ENCODE peak calls at places on chromosomes 7 and 10, in eight cellular contexts. R is pancreas; D is astrocyte; J is GM23248; N is naive thymus-derived CD4-positive, alpha-beta T cell; H is ovary; M is neural progenitor cell; A is kidney. L is an unnamed sample. For H3K36me3, the result is how much of the 10 kb centered on the place peaks cover.

GRCh38 chr7:110442386-110442837 is 648.5 kb upstream of the LRRN3 start:
- DNase-seq in R (peak), J (no peak), M (peak), H (no peak), N (no peak), D (no peak), A (no peak), L (peak)

GRCh38 chr10:21095494-21096055 is 198.5 kb upstream of the NEBL start:
- DNase-seq in M (no peak), A (no peak), H (no peak), N (no peak), R (no peak), J (no peak), D (no peak), L (no peak)

GRCh38 chr7:50677279-50677996 is 105.3 kb downstream of the GRB10 start:
- DNase-seq in M (no peak), D (no peak), R (no peak), H (no peak), J (no peak), N (no peak), A (no peak), L (peak)

GRCh38 chr7:15396210-15397158 is 165.3 kb downstream of the AGMO start:
- DNase-seq in A (no peak), H (no peak), R (no peak), J (no peak), N (no peak), D (no peak), M (no peak), L (no peak)

GRCh38 chr10:116690356-116691078 is 51.8 kb downstream of the HSPA12A start:
- DNase-seq in R (no peak), D (no peak), A (peak), N (no peak), M (peak), H (peak), J (no peak), L (peak)

GRCh38 chr7:85833071-85833470 is 646.2 kb upstream of the SEMA3D start:
- DNase-seq in R (no peak), J (peak), A (no peak), N (no peak), D (peak), H (no peak), M (no peak), L (no peak)

GRCh38 chr10:87603196-87603595 is 56.5 kb upstream of the PAPSS2 start:
- DNase-seq in D (no peak), H (no peak), A (no peak), R (no peak), J (peak), N (no peak), M (no peak), L (no peak)

GRCh38 chr7:95502403-95502802 is 16.7 kb downstream of the ASB4 start:
- DNase-seq in A (no peak), R (no peak), D (no peak), N (no peak), M (no peak), H (no peak), J (no peak), L (no peak)

GRCh38 chr7:73828107-73828803 is 2.5 kb upstream of the CLDN4 start:
- DNase-seq in A (no peak), J (peak), M (no peak), H (no peak), N (no peak), R (no peak), D (peak), L (no peak)

GRCh38 chr10:11823989-11824346 is 812 bp downstream of the PROSER2 start:
- DNase-seq in D (peak), J (peak), M (no peak), R (no peak), A (no peak), N (peak), H (no peak), L (no peak)

GRCh38 chr10:132383026-132383565 is 13.9 kb upstream of the PWWP2B start:
- DNase-seq in A (peak), R (no peak), D (no peak), M (no peak), J (no peak), H (no peak), N (no peak), L (no peak)

GRCh38 chr10:118035358-118036031 is 11.2 kb downstream of the RAB11FIP2 start:
- DNase-seq in A (no peak), D (peak), M (no peak), H (no peak), N (peak), J (no peak), R (no peak), L (no peak)

GRCh38 chr10:72336259-72337038 is 18.3 kb downstream of the DNAJB12 start:
- DNase-seq in R (peak), D (no peak), N (no peak), H (peak), M (no peak), A (peak), J (no peak), L (peak)

GRCh38 chr7:131769241-131769640 is 212.8 kb upstream of the PODXL start:
- DNase-seq in N (no peak), H (no peak), A (no peak), R (no peak), D (no peak), M (no peak), J (peak), L (no peak)

GRCh38 chr10:986881-987634 is 1.2 kb upstream of the GTPBP4 start:
- DNase-seq in M (no peak), J (peak), R (no peak), D (peak), H (no peak), A (no peak), N (no peak), L (no peak)

GRCh38 chr7:13742719-13743640 is 246.5 kb downstream of the ETV1 start:
- DNase-seq in H (no peak), M (peak), D (peak), A (no peak), J (peak), N (no peak), R (no peak), L (peak)

GRCh38 chr7:75038508-75038907 is 35.1 kb downstream of the RCC1L start:
- DNase-seq in J (no peak), H (no peak), R (no peak), A (no peak), N (no peak), M (no peak), D (no peak), L (no peak)

GRCh38 chr7:15086882-15087281 is 184.3 kb upstream of the DGKB start:
- DNase-seq in A (no peak), R (no peak), H (no peak), M (no peak), N (no peak), J (peak), D (no peak), L (no peak)

GRCh38 chr10:80596391-80597257 is 58.9 kb downstream of the SH2D4B start:
- DNase-seq in R (no peak), A (no peak), J (peak), M (peak), N (peak), D (peak), H (no peak), L (peak)

GRCh38 chr10:96747734-96748550 is 27.6 kb upstream of the PIK3AP1 start:
- DNase-seq in R (no peak), A (no peak), M (no peak), H (no peak), J (no peak), D (no peak), N (no peak), L (no peak)

GRCh38 chr10:80200687-80201086 is 4.7 kb downstream of the ANXA11 start:
- DNase-seq in H (no peak), A (no peak), R (no peak), J (no peak), N (no peak), D (no peak), M (no peak), L (no peak)

GRCh38 chr10:91381562-91381923 is 28.6 kb upstream of the HECTD2 start:
- DNase-seq in A (no peak), R (no peak), M (peak), N (no peak), D (peak), H (no peak), J (peak), L (no peak)

GRCh38 chr10:96651998-96652431 is 65.2 kb upstream of the TM9SF3 start:
- DNase-seq in R (no peak), D (no peak), H (no peak), A (no peak), J (no peak), M (no peak), N (no peak), L (no peak)

GRCh38 chr7:106611911-106612310 is 49.0 kb downstream of the CCDC71L start:
- DNase-seq in D (no peak), R (no peak), H (no peak), A (no peak), N (no peak), J (peak), M (no peak), L (no peak)

GRCh38 chr7:67788689-67789088 is 792.1 kb downstream of the TYW1 start:
- DNase-seq in N (no peak), A (no peak), J (peak), R (no peak), M (peak), D (no peak), H (no peak), L (peak)

GRCh38 chr7:5395246-5395645 is 28.4 kb downstream of the TNRC18 start:
- DNase-seq in R (no peak), N (no peak), A (no peak), H (no peak), D (no peak), J (peak), M (no peak), L (no peak)

GRCh38 chr10:71615538-71616329 is 103.8 kb downstream of the C10orf105 start:
- DNase-seq in R (no peak), H (no peak), M (no peak), D (no peak), A (no peak), J (no peak), N (no peak), L (peak)

GRCh38 chr7:133650067-133650466 is 397.2 kb downstream of the EXOC4 start:
- DNase-seq in J (peak), R (no peak), N (no peak), M (no peak), H (no peak), A (no peak), D (peak), L (no peak)

GRCh38 chr7:128880791-128881457 is 18.3 kb downstream of the ATP6V1F start:
- DNase-seq in D (no peak), H (no peak), N (no peak), J (no peak), A (peak), M (no peak), R (no peak), L (no peak)

GRCh38 chr7:12244129-12244528 is 33.0 kb downstream of the TMEM106B start:
- DNase-seq in N (no peak), H (no peak), D (no peak), A (no peak), J (peak), R (peak), M (peak), L (peak)

GRCh38 chr10:6763417-6763816 is 183.3 kb upstream of the PRKCQ start:
- DNase-seq in R (no peak), N (no peak), M (no peak), A (no peak), J (no peak), D (no peak), H (no peak), L (no peak)

GRCh38 chr10:132370426-132371340 is 26.3 kb upstream of the PWWP2B start:
- DNase-seq in A (peak), R (no peak), D (no peak), J (no peak), H (no peak), M (no peak), N (no peak), L (no peak)

DNA sequence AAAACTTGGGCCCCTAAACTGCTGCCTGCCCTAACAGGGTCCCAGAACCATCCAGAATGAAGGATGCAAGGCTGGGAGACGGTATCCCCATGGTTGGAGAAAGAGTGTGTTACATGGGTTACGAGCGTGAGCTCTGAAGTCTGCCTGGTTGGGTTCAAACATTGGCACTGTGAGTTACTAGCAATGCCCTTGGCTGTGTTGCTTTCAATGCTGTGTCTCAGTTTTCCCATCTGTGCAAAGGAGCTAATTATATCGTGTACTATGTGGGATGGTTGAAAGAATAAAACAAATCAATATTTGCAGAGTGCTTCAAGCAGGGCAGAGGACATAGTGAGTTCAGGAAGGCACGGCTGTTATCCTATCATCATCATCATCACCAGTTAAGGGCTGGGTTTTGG is 114.7 kb downstream of the ZMIZ1 start:
- DNase-seq in N (no peak), H (no peak), R (no peak), A (no peak), J (no peak), M (no peak), D (no peak), L (no peak)
- H3K36me3 ChIP-seq in N (under half), H (under half), R (under half), A (under half), J (under half), M (under half), D (under half), L (under half)

GRCh38 chr7:55022618-55022985 is 3.8 kb downstream of the EGFR start:
- DNase-seq in R (no peak), J (peak), D (no peak), H (no peak), M (no peak), A (no peak), N (no peak), L (no peak)

GRCh38 chr7:55021951-55022617 is 3.3 kb downstream of the EGFR start:
- DNase-seq in N (no peak), J (peak), H (no peak), D (peak), A (no peak), M (no peak), R (no peak), L (no peak)

GRCh38 chr7:55019691-55020480 is 1.1 kb downstream of the EGFR start:
- DNase-seq in J (peak), N (no peak), H (peak), M (peak), D (no peak), R (peak), A (peak), L (peak)

GRCh38 chr7:55020481-55020871 is 1.7 kb downstream of the EGFR start:
- DNase-seq in N (no peak), D (peak), H (peak), R (peak), A (no peak), J (peak), M (no peak), L (no peak)

DNA sequence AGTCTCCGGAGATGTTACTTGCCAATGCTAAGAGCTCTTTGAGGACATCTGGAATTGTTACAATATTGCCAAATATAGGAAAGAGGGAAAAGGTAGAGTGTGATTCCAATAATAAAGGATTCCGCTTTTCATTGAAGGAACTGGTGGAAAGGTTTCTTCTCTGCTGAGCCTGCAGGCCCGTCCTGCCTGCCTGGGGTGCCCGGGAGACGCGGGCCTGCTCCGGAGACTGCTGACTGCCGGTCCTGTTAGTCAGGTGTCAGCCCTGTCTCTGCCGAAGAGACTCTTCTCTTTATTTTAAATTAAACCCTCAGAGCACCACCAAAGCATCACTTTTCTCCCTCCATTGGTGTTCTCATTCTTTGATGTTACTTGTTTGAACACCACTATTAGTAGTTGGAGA is 2.2 kb downstream of the EGFR start:
- DNase-seq in N (no peak), A (no peak), D (no peak), J (peak), M (no peak), H (no peak), R (no peak), L (no peak)
- H3K4me3 ChIP-seq in N (no peak), A (peak), D (peak), J (peak), M (no peak), H (peak), R (no peak), L (no peak)

DNA sequence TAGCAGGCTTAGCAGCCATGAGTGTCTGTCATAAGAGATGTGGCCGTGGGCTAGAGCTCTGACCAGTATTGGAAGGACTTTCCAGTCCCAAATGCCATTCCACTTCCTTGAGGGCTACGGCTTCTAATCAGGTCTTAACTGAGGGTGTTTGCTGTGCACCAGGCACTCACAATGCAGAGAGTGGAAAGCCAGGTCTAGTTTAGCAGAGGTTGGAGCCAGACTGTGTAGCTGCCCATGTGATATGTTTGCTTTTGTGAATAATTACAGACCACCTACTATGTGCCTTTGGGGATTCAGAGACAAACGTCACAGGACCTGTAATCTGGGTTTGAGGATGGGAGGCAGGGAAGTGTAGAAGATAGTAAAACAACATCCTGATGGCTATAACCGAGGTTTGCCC is 79.8 kb downstream of the WDFY4 start:
- DNase-seq in A (no peak), J (no peak), R (no peak), M (no peak), D (no peak), H (no peak), N (no peak), L (no peak)
- H3K36me3 ChIP-seq in A (under half), J (under half), R (under half), M (under half), D (under half), H (under half), N (under half), L (under half)

DNA sequence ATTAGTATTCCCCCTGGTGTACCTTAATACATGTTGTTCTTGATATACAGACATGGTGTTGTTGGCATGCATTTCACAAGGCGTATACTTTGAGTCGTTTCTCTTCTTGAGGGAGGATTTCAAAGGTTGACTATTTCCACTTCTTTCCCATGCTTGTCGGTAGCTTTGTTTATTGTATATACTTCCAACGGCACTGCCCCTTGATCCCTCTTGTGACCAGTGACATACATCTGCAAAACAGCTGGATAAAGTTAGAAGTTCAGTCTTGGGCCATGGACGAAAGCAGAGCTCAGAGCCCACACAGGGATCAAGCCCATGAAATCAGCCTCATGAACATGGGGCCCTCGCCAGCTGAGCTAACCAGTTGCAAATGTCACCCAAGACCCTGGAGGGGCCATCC is 8.6 kb downstream of the CPA4 start:
- DNase-seq in N (no peak), A (no peak), J (no peak), R (no peak), D (no peak), H (no peak), M (no peak), L (no peak)
- H3K4me3 ChIP-seq in N (no peak), A (no peak), J (no peak), R (no peak), D (no peak), H (no peak), M (no peak), L (no peak)

L was measured in endodermal cell.